ENCODE peak calls at places on chromosomes 5 and 9, in four cellular contexts. One of them, this sample, is unnamed.

GRCh38 chr5:132466453-132467291 is 23.9 kb downstream of the IRF1 start:
- DNase-seq in K562: peak; percentile 76
- DNase-seq in WTC11: no peak
- DNase-seq in HepG2: peak; percentile 61
- DNase-seq in this sample: no peak

GRCh38 chr5:16076657-16077056 is 102.9 kb downstream of the MARCHF11 start:
- DNase-seq in K562: no peak
- DNase-seq in WTC11: no peak
- DNase-seq in HepG2: no peak
- DNase-seq in this sample: no peak

GRCh38 chr9:19155106-19155999 is 28.1 kb upstream of the PLIN2 start:
- DNase-seq in K562: no peak
- DNase-seq in WTC11: no peak
- DNase-seq in HepG2: no peak
- DNase-seq in this sample: no peak

GRCh38 chr9:136233868-136234267 is 11.7 kb downstream of the QSOX2 start:
- DNase-seq in K562: no peak
- DNase-seq in WTC11: no peak
- DNase-seq in HepG2: no peak
- DNase-seq in this sample: no peak

GRCh38 chr5:21685536-21685935 is 1167.6 kb downstream of the CDH12 start:
- DNase-seq in K562: no peak
- DNase-seq in WTC11: no peak
- DNase-seq in HepG2: no peak
- DNase-seq in this sample: no peak

GRCh38 chr9:97981828-97982164 is 1.3 kb upstream of the ANP32B start:
- DNase-seq in K562: peak; percentile 56
- DNase-seq in WTC11: no peak
- DNase-seq in HepG2: no peak
- DNase-seq in this sample: no peak

GRCh38 chr5:112648264-112648663 is 89.4 kb upstream of the APC start:
- DNase-seq in K562: no peak
- DNase-seq in WTC11: no peak
- DNase-seq in HepG2: no peak
- DNase-seq in this sample: no peak

GRCh38 chr5:16467363-16468219 is 2.0 kb upstream of the ZNF622 start:
- DNase-seq in K562: peak; percentile 57
- DNase-seq in WTC11: no peak
- DNase-seq in HepG2: no peak
- DNase-seq in this sample: no peak

GRCh38 chr9:127369428-127369827 is 27.5 kb upstream of the SLC2A8 start:
- DNase-seq in K562: no peak
- DNase-seq in WTC11: peak; percentile 40
- DNase-seq in HepG2: no peak
- DNase-seq in this sample: no peak

GRCh38 chr5:149170292-149170691 is 29.0 kb downstream of the ABLIM3 start:
- DNase-seq in K562: no peak
- DNase-seq in WTC11: no peak
- DNase-seq in HepG2: no peak
- DNase-seq in this sample: no peak

GRCh38 chr9:131308906-131309305 is 19.4 kb downstream of the PLPP7 start:
- DNase-seq in K562: no peak
- DNase-seq in WTC11: no peak
- DNase-seq in HepG2: no peak
- DNase-seq in this sample: no peak

GRCh38 chr9:121505903-121506640 is 6.4 kb upstream of the GGTA1 start:
- DNase-seq in K562: no peak
- DNase-seq in WTC11: no peak
- DNase-seq in HepG2: no peak
- DNase-seq in this sample: no peak

GRCh38 chr5:54651482-54652076 is 134.0 kb downstream of the SNX18 start:
- DNase-seq in K562: no peak
- DNase-seq in WTC11: no peak
- DNase-seq in HepG2: no peak
- DNase-seq in this sample: no peak

GRCh38 chr9:132946624-132947295 is 2.3 kb upstream of the TSC1 start:
- DNase-seq in K562: no peak
- DNase-seq in WTC11: no peak
- DNase-seq in HepG2: peak; percentile 40
- DNase-seq in this sample: no peak

GRCh38 chr9:34562136-34562745 is 27.3 kb downstream of the CNTFR start:
- DNase-seq in K562: peak; percentile 19
- DNase-seq in WTC11: peak; percentile 80
- DNase-seq in HepG2: no peak
- DNase-seq in this sample: peak; percentile 35

GRCh38 chr9:27276182-27277030 is 20.5 kb downstream of the EQTN start:
- DNase-seq in K562: peak; percentile 25
- DNase-seq in WTC11: no peak
- DNase-seq in HepG2: peak; percentile 45
- DNase-seq in this sample: peak; percentile 56

GRCh38 chr5:158268286-158268685 is 409.3 kb upstream of the CLINT1 start:
- DNase-seq in K562: no peak
- DNase-seq in WTC11: no peak
- DNase-seq in HepG2: no peak
- DNase-seq in this sample: no peak

GRCh38 chr5:171975262-171975876 is 31.1 kb downstream of the FBXW11 start:
- DNase-seq in K562: no peak
- DNase-seq in WTC11: no peak
- DNase-seq in HepG2: no peak
- DNase-seq in this sample: peak; percentile 39
- TF ChIP-seq ELF4 in K562: no peak
- TF ChIP-seq ELF4 in WTC11: no peak
- TF ChIP-seq ELF4 in HepG2: no peak
- TF ChIP-seq ELF4 in this sample: no peak

DNA sequence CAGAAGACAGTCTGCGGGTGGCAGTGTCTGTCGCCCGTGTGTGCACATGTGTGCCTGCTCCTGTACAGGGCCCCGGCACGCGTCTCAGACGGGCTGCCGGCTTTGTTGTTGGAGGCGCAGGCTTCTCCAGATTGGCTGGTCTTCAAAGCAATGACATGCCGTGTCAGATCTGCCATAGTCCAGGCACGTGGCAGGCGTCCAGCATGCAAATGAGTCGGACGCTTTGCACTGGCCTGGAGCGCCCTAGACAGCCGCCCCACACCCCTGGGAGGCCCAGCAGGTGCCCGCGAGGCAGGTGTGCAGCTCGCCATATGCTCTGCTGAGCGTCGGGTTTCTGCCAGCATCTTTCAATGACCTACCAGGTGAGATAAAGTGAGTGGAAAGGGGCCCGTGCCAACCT is 71.5 kb downstream of the GADD45G start:
- DNase-seq in K562: no peak
- DNase-seq in WTC11: no peak
- DNase-seq in HepG2: no peak
- DNase-seq in this sample: no peak
- TF ChIP-seq ELF4 in K562: no peak
- TF ChIP-seq ELF4 in WTC11: no peak
- TF ChIP-seq ELF4 in HepG2: no peak
- TF ChIP-seq ELF4 in this sample: no peak

DNA sequence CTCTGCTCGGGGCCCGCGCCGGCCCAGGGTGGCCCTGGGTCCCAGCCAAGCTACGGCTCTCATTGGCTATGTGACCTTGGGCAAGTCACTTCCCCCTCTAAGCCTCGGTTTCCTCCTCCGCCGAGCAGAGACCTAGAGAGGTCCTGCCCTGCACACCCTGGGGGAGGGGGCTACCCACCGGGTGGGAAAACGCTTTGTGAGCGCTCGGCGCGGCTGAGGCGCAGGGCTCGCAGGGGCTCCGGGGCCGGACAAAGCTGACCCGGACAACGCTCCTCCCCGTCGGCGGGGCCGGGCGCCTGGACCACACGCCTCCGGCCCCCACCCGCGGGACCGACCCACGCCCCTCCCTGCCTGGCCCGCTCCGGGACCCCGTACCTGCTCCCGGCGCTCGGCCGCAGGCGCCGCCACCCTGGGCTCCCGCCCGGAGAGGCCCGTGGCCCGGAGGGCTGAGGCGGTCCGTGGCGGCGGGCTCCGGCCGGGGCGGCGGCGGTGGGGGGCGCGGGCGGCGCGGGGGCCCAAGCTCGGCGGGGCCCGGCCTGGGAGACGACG is 85.7 kb upstream of the MELK start:
- DNase-seq in K562: peak; percentile 50
- DNase-seq in WTC11: peak; percentile 54
- DNase-seq in HepG2: peak; percentile 28
- DNase-seq in this sample: peak; percentile 30
- TF ChIP-seq ELF4 in K562: no peak
- TF ChIP-seq ELF4 in WTC11: no peak
- TF ChIP-seq ELF4 in HepG2: no peak
- TF ChIP-seq ELF4 in this sample: no peak

GRCh38 chr5:100903036-100903887 is at the start of gene ST8SIA4:
- DNase-seq in K562: peak; percentile 67
- DNase-seq in WTC11: peak; percentile 85
- DNase-seq in HepG2: no peak
- DNase-seq in this sample: peak; percentile 63

GRCh38 chr5:100900142-100900795 is 2.8 kb downstream of the ST8SIA4 start:
- DNase-seq in K562: peak; percentile 16
- DNase-seq in WTC11: peak; percentile 33
- DNase-seq in HepG2: no peak
- DNase-seq in this sample: peak; percentile 37

GRCh38 chr5:100900796-100901731 is 2.0 kb downstream of the ST8SIA4 start:
- DNase-seq in K562: peak; percentile 40
- DNase-seq in WTC11: peak; percentile 67
- DNase-seq in HepG2: no peak
- DNase-seq in this sample: peak; percentile 45

GRCh38 chr5:100902406-100903035 is 561 bp downstream of the ST8SIA4 start:
- DNase-seq in K562: peak; percentile 2
- DNase-seq in WTC11: no peak
- DNase-seq in HepG2: no peak
- DNase-seq in this sample: no peak

GRCh38 chr5:100901851-100902341 is 1.2 kb downstream of the ST8SIA4 start:
- DNase-seq in K562: peak; percentile 1
- DNase-seq in WTC11: no peak
- DNase-seq in HepG2: no peak
- DNase-seq in this sample: peak; percentile 5
- TF ChIP-seq ELF4 in K562: no peak
- TF ChIP-seq ELF4 in WTC11: no peak
- TF ChIP-seq ELF4 in HepG2: no peak
- TF ChIP-seq ELF4 in this sample: no peak

GRCh38 chr9:113738898-113739604 is 137.1 kb upstream of the ZNF618 start:
- DNase-seq in K562: no peak
- DNase-seq in WTC11: no peak
- DNase-seq in HepG2: no peak
- DNase-seq in this sample: no peak
- TF ChIP-seq ELF4 in K562: no peak
- TF ChIP-seq ELF4 in WTC11: no peak
- TF ChIP-seq ELF4 in HepG2: no peak
- TF ChIP-seq ELF4 in this sample: no peak

This sample was measured in HEK293T.